ENCODE peak calls at places on chromosomes 6 and 20, in four cellular contexts. S is neural crest cell, H is NCI-H1092, N is EL. E is an unnamed sample.

GRCh38 chr6:46130665-46131064 is 876 bp downstream of the ENPP4 start:
- DNase-seq in S (no peak), H (no peak), N (no peak), E (no peak)

GRCh38 chr6:158819977-158820632 is 937 bp upstream of the EZR start:
- DNase-seq in S (no peak), H (no peak), N (peak), E (peak)

GRCh38 chr20:35563834-35564233 is 22.0 kb downstream of the ERGIC3 start:
- DNase-seq in S (no peak), H (no peak), N (no peak), E (peak)

GRCh38 chr20:562232-562897 is 18.8 kb upstream of the CSNK2A1 start:
- DNase-seq in S (no peak), H (no peak), N (no peak), E (no peak)

GRCh38 chr6:170279977-170280688 is 10.7 kb downstream of the DLL1 start:
- DNase-seq in S (no peak), H (peak), N (peak), E (peak)

GRCh38 chr6:141139461-141139860 is 993.3 kb upstream of the GJE1 start:
- DNase-seq in S (no peak), H (no peak), N (no peak), E (no peak)

GRCh38 chr6:75834447-75834846 is 85.4 kb downstream of the MYO6 start:
- DNase-seq in S (no peak), H (no peak), N (no peak), E (no peak)

GRCh38 chr6:42257063-42257462 is 39.4 kb upstream of the MRPS10 start:
- DNase-seq in S (no peak), H (no peak), N (no peak), E (no peak)

GRCh38 chr6:25025919-25026301 is 90.2 kb upstream of the RIPOR2 start:
- DNase-seq in S (no peak), H (no peak), N (no peak), E (no peak)

GRCh38 chr6:16067568-16067967 is 61.3 kb upstream of the MYLIP start:
- DNase-seq in S (no peak), H (no peak), N (no peak), E (no peak)

GRCh38 chr6:39350723-39351505 is 28.4 kb upstream of the KCNK16 start:
- DNase-seq in S (no peak), H (no peak), N (no peak), E (no peak)

GRCh38 chr6:74408844-74409243 is 712.8 kb downstream of the CD109 start:
- DNase-seq in S (no peak), H (no peak), N (no peak), E (no peak)

GRCh38 chr6:82616386-82617028 is 252.9 kb downstream of the TPBG start:
- DNase-seq in S (no peak), H (no peak), N (peak), E (no peak)

GRCh38 chr20:9075264-9076095 is 6.6 kb downstream of the PLCB4 start:
- DNase-seq in S (no peak), H (no peak), N (no peak), E (no peak)

GRCh38 chr6:166281104-166281503 is 27.1 kb downstream of the PRR18 start:
- DNase-seq in S (no peak), H (no peak), N (no peak), E (no peak)

GRCh38 chr20:17678295-17678694 is 3.7 kb downstream of the RRBP1 start:
- DNase-seq in S (no peak), H (no peak), N (no peak), E (peak)

GRCh38 chr6:6461138-6461537 is 127.4 kb upstream of the LY86 start:
- DNase-seq in S (no peak), H (no peak), N (no peak), E (no peak)

GRCh38 chr6:88882536-88882935 is 80.9 kb downstream of the RNGTT start:
- DNase-seq in S (no peak), H (no peak), N (no peak), E (no peak)

GRCh38 chr6:121896771-121897170 is 461.3 kb downstream of the GJA1 start:
- DNase-seq in S (no peak), H (no peak), N (no peak), E (no peak)

GRCh38 chr20:49646126-49646525 is 67.6 kb downstream of the B4GALT5 start:
- DNase-seq in S (no peak), H (no peak), N (peak), E (no peak)

GRCh38 chr6:159654483-159655098 is 38.5 kb downstream of the SOD2 start:
- DNase-seq in S (no peak), H (peak), N (peak), E (no peak)

GRCh38 chr6:22785036-22785435 is 215.7 kb downstream of the HDGFL1 start:
- DNase-seq in S (peak), H (peak), N (no peak), E (no peak)

GRCh38 chr6:113719056-113719455 is 138.1 kb upstream of the MARCKS start:
- DNase-seq in S (no peak), H (no peak), N (peak), E (peak)

GRCh38 chr20:58893355-58894151 is 41.0 kb downstream of the GNAS start:
- DNase-seq in S (no peak), H (no peak), N (no peak), E (peak)

GRCh38 chr6:147192278-147192911 is 11.8 kb upstream of the STXBP5 start:
- DNase-seq in S (no peak), H (no peak), N (no peak), E (no peak)

GRCh38 chr6:19502301-19502700 is 334.9 kb upstream of the ID4 start:
- DNase-seq in S (no peak), H (no peak), N (no peak), E (no peak)

E was measured in Caco-2.